ENCODE peak calls at places on chromosomes 1 and 21, in seven cellular contexts. G is Peyer's patch, Z is tibial nerve, L is fibroblast of lung, A is mammary epithelial cell, V is breast epithelium, O is body of pancreas. U is an unnamed sample.

GRCh38 chr1:61380561-61380960 is 298.2 kb downstream of the NFIA start:
- DNase-seq in G (no peak), Z (no peak), L (no peak), A (no peak), V (no peak), O (no peak), U (no peak)

GRCh38 chr1:184298321-184299052 is 88.3 kb upstream of the C1orf21 start:
- DNase-seq in G (no peak), Z (no peak), L (peak), A (no peak), V (no peak), O (no peak), U (no peak)

GRCh38 chr1:173152585-173152984 is 54.5 kb downstream of the TNFSF4 start:
- DNase-seq in G (no peak), Z (no peak), L (no peak), A (peak), V (no peak), O (no peak), U (no peak)

GRCh38 chr1:98702976-98703375 is 41.5 kb downstream of the SNX7 start:
- DNase-seq in G (no peak), Z (no peak), L (peak), A (peak), V (no peak), O (no peak), U (no peak)

GRCh38 chr21:43734830-43735229 is 15.9 kb downstream of the PDXK start:
- DNase-seq in G (no peak), Z (peak), L (peak), A (no peak), V (peak), O (no peak), U (no peak)

GRCh38 chr21:45864436-45864835 is 117.1 kb upstream of the COL6A1 start:
- DNase-seq in G (no peak), Z (no peak), L (peak), A (no peak), V (no peak), O (no peak), U (no peak)

GRCh38 chr1:103469801-103470200 is 55.7 kb upstream of the RNPC3 start:
- DNase-seq in G (no peak), Z (no peak), L (peak), A (no peak), V (no peak), O (no peak), U (no peak)

GRCh38 chr1:59072017-59072947 is 224.6 kb upstream of the FGGY start:
- DNase-seq in G (no peak), Z (no peak), L (peak), A (no peak), V (no peak), O (no peak), U (no peak)

GRCh38 chr1:210792703-210793102 is 341.2 kb downstream of the KCNH1 start:
- DNase-seq in G (no peak), Z (no peak), L (peak), A (peak), V (no peak), O (no peak), U (no peak)

GRCh38 chr1:84259376-84259775 is 42.1 kb upstream of the SAMD13 start:
- DNase-seq in G (no peak), Z (no peak), L (no peak), A (no peak), V (no peak), O (no peak), U (no peak)

GRCh38 chr1:170808229-170808870 is 127.0 kb upstream of the MROH9 start:
- DNase-seq in G (no peak), Z (no peak), L (no peak), A (peak), V (no peak), O (no peak), U (no peak)

GRCh38 chr1:42557230-42557851 is 94.3 kb downstream of the CCDC30 start:
- DNase-seq in G (no peak), Z (no peak), L (no peak), A (no peak), V (no peak), O (no peak), U (no peak)

GRCh38 chr1:110880708-110881374 is 7.9 kb downstream of the CD53 start:
- DNase-seq in G (no peak), Z (no peak), L (no peak), A (peak), V (no peak), O (no peak), U (no peak)

GRCh38 chr1:14486401-14487110 is 111.9 kb upstream of the KAZN start:
- DNase-seq in G (no peak), Z (no peak), L (peak), A (peak), V (no peak), O (peak), U (no peak)

GRCh38 chr1:76278711-76279386 is 204.3 kb downstream of the ST6GALNAC3 start:
- DNase-seq in G (no peak), Z (no peak), L (peak), A (no peak), V (no peak), O (no peak), U (no peak)

GRCh38 chr1:241202321-241202845 is 154.6 kb downstream of the RGS7 start:
- DNase-seq in G (no peak), Z (no peak), L (no peak), A (no peak), V (no peak), O (no peak), U (no peak)

GRCh38 chr1:92483442-92484170 is 3.1 kb downstream of the GFI1 start:
- DNase-seq in G (peak), Z (no peak), L (no peak), A (peak), V (no peak), O (peak), U (no peak)

GRCh38 chr1:24472527-24473251 is 29.9 kb upstream of the RCAN3 start:
- DNase-seq in G (no peak), Z (no peak), L (no peak), A (no peak), V (peak), O (peak), U (no peak)

GRCh38 chr1:230322421-230322756 is 103.7 kb downstream of the PGBD5 start:
- DNase-seq in G (no peak), Z (no peak), L (no peak), A (no peak), V (no peak), O (no peak), U (no peak)

GRCh38 chr1:219806020-219806419 is 122.3 kb downstream of the SLC30A10 start:
- DNase-seq in G (no peak), Z (no peak), L (no peak), A (no peak), V (no peak), O (no peak), U (no peak)

GRCh38 chr1:222877854-222878253 is 63.0 kb downstream of the DISP1 start:
- DNase-seq in G (no peak), Z (no peak), L (peak), A (peak), V (no peak), O (no peak), U (no peak)

GRCh38 chr1:193753038-193753756 is 566.8 kb upstream of the B3GALT2 start:
- DNase-seq in G (no peak), Z (no peak), L (no peak), A (no peak), V (no peak), O (no peak), U (no peak)

DNA sequence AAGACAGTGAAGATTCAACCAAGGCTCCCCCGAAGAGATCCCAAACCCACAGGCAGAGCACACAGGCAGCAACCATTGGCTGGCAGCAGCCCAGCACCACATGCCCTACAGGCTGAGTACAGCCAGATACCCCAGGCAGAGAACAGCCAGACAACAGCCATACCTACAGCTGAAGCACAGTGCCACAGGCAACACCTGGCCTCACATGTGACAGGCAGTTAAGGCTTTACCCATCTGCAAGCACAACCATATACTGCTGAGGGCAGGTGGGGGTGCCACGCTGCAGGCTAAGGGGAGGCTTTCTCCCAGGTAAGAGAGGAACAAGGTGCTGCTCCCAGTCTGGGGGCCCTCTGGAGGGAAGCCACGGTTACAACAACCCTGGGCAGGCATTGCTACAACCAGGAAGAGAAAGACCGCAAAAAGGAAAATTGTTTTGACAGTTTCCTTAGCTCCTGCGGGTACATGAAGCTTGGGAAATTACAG is 12.3 kb downstream of the CHIT1 start:
- DNase-seq in G (no peak), Z (no peak), L (no peak), A (no peak), V (no peak), O (peak), U (no peak)
- TF ChIP-seq CTCF in G (no peak), Z (no peak), L (no peak), A (peak), V (no peak), O (peak), U (no peak)

DNA sequence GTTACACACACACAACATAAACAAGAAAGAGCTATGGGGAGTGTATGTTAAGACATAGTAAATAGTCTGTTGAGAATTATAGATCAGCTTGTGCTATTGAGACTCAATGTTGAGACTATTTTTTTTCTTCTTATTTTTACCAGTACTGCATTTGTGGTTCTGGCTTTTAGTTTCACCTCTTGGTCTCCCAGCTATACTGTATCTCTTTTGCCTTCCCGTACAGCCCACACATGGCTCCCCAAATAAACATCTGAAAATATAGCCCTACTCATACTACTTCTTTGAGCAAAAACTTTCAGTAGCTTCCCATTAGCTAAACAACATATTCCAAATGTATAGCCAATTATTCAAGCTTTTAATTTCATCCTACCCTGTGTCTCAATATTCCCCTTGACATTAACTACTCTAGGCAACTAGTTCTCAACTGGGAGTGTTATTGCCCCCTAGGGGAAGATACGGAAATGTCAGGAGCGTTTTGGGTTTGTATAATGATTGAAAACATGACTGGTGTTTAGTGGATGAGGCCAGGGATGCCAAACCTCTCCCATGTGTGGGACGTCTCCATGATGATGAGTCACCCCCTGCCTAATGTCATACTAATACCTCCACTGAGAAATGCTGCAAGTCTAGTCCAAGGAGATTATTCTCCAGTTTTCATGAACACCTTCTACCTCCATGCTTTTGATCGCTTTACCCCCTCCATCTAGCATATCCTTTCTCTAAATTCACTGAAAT is 6.8 kb downstream of the RPE65 start:
- DNase-seq in G (no peak), Z (no peak), L (peak), A (peak), V (no peak), O (peak), U (peak)
- TF ChIP-seq CTCF in G (peak), Z (peak), L (peak), A (peak), V (peak), O (peak), U (no peak)

DNA sequence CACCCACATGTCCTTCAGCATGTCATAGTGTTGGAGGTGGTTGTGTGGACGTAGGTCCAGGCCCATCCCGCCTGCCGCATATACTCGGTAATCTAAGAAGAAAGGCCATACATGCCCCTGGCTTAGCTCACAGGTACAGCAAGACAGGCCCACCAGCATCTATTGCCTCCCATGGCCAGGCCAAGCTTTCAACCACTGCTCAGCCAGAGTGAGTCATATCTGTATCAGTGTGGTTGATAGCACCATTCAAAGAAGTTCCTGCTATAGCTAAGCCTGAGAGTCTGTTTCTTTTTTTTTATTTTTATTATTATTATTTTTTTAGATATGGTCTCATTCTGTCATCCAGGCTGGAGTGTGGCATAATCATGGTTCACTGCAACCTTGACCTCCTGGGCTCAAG is 17.0 kb downstream of the KLHDC8A start:
- DNase-seq in G (peak), Z (no peak), L (no peak), A (no peak), V (no peak), O (no peak), U (no peak)
- TF ChIP-seq CTCF in G (no peak), Z (no peak), L (no peak), A (no peak), V (no peak), O (no peak), U (no peak)

GRCh38 chr1:246607466-246607865 is 41.2 kb downstream of the CNST start:
- DNase-seq in G (no peak), Z (no peak), L (no peak), A (no peak), V (no peak), O (no peak), U (no peak)

GRCh38 chr1:246613131-246613758 is 47.0 kb downstream of the CNST start:
- DNase-seq in G (no peak), Z (no peak), L (no peak), A (peak), V (no peak), O (no peak), U (no peak)

GRCh38 chr1:246609632-246610031 is 43.4 kb downstream of the CNST start:
- DNase-seq in G (no peak), Z (no peak), L (peak), A (no peak), V (no peak), O (no peak), U (no peak)

DNA sequence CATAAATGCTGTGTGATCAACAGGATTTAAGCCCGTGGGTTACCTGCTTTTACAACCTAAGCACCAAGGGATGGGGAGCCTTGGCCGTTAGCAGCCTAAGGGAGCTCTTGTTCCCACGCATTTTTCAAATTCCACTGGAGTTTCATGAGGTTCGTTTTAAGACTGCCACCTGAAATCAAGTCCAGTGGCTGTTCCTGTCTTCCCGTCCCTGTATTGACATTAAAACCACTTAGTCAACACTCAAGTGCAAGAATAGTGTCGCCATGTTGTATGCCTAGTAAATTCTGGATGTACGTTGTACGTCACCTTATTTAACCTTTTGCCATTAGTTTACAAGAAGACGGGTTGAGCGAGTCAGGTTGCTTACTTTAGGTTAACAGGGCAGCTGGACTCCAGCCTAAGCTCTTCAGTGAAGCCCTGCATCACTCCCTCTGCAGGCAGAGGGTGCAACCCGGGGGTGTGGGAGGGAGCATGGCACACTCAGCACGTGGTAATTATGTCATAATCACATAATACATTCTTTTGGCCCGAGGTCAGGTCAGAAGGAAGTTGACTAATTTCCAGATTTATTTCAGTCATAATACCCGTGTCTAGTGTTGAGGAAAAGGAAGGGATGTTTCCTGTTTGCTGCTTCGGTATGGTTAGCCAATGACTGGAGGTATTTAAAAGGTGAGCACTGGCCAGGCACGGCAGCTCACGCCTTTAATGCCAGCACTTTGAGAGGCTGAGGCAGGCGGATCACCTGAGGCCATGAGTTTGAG is 42.5 kb downstream of the CNST start:
- DNase-seq in G (peak), Z (peak), L (peak), A (peak), V (peak), O (peak), U (peak)
- TF ChIP-seq CTCF in G (no peak), Z (peak), L (peak), A (no peak), V (peak), O (peak), U (no peak)

GRCh38 chr1:161374373-161374772 is 6.7 kb upstream of the CFAP126 start:
- DNase-seq in G (no peak), Z (no peak), L (no peak), A (no peak), V (no peak), O (no peak), U (no peak)
- TF ChIP-seq CTCF in G (no peak), Z (peak), L (no peak), A (no peak), V (no peak), O (peak), U (no peak)

GRCh38 chr1:232046531-232047283 is 420.1 kb downstream of the DISC1 start:
- DNase-seq in G (no peak), Z (no peak), L (no peak), A (peak), V (no peak), O (no peak), U (no peak)

GRCh38 chr1:232048481-232048880 is 421.9 kb downstream of the DISC1 start:
- DNase-seq in G (no peak), Z (no peak), L (no peak), A (no peak), V (no peak), O (no peak), U (no peak)

GRCh38 chr1:232049335-232049734 is 422.7 kb downstream of the DISC1 start:
- DNase-seq in G (no peak), Z (no peak), L (no peak), A (no peak), V (no peak), O (no peak), U (no peak)

GRCh38 chr1:232045571-232045970 is 419.0 kb downstream of the DISC1 start:
- DNase-seq in G (no peak), Z (no peak), L (no peak), A (peak), V (no peak), O (no peak), U (no peak)

GRCh38 chr1:232047473-232047872 is 420.9 kb downstream of the DISC1 start:
- DNase-seq in G (no peak), Z (no peak), L (no peak), A (no peak), V (no peak), O (no peak), U (no peak)
- TF ChIP-seq CTCF in G (no peak), Z (no peak), L (no peak), A (peak), V (no peak), O (no peak), U (no peak)

DNA sequence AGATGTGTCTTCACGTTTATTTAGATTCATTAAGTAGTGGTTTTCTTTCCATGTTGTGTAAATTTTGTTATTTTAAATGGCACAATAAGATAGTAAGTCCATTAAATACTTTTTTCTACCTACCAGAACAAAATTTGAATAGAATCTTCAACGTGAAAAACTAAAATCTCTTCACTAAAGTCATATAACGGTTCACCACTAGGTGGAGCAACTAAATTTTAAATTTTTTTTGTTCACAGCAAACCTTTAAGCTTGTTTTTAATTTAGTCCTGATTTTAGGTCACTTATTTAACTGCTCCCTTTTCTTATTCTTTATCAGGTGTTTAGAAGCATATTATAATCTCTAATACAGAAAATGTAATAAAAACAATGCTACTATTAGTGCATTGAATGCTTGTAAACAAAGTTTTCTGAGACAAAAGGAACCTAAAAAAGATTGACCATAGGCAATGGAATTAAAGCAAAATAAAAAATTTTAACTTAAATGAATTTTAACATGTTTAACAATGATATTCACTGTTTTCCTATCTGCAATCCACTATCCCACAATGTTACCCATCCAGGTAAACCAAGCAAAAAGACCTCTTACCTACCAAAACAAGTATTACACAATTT is 28.3 kb upstream of the PKN2 start:
- DNase-seq in G (no peak), Z (no peak), L (peak), A (no peak), V (no peak), O (no peak), U (no peak)
- TF ChIP-seq CTCF in G (peak), Z (peak), L (peak), A (peak), V (peak), O (peak), U (no peak)

GRCh38 chr1:8431028-8431427 is 113.1 kb downstream of the SLC45A1 start:
- DNase-seq in G (no peak), Z (no peak), L (no peak), A (no peak), V (no peak), O (no peak), U (no peak)
- TF ChIP-seq CTCF in G (peak), Z (no peak), L (no peak), A (no peak), V (no peak), O (no peak), U (no peak)

GRCh38 chr1:203349757-203350522 is 982 bp downstream of the FMOD start:
- DNase-seq in G (no peak), Z (no peak), L (no peak), A (no peak), V (peak), O (no peak), U (no peak)

GRCh38 chr1:203349166-203349565 is 1.8 kb downstream of the FMOD start:
- DNase-seq in G (no peak), Z (no peak), L (no peak), A (no peak), V (no peak), O (no peak), U (no peak)

GRCh38 chr1:203346755-203347102 is 4.2 kb downstream of the FMOD start:
- DNase-seq in G (no peak), Z (no peak), L (no peak), A (no peak), V (no peak), O (no peak), U (no peak)

GRCh38 chr1:203343956-203344355 is 7.0 kb downstream of the FMOD start:
- DNase-seq in G (no peak), Z (no peak), L (no peak), A (no peak), V (no peak), O (no peak), U (no peak)

GRCh38 chr1:203346060-203346754 is 4.7 kb downstream of the FMOD start:
- DNase-seq in G (no peak), Z (no peak), L (no peak), A (no peak), V (no peak), O (no peak), U (no peak)
- TF ChIP-seq CTCF in G (no peak), Z (peak), L (no peak), A (peak), V (no peak), O (no peak), U (no peak)

U was measured in omental fat pad.